ENCODE peak calls at places on chromosomes 5 and 9, in five cellular contexts. B is CD8-positive, alpha-beta memory T cell; T is MM.1S; S is tibial nerve; G is HCT116. D is an unnamed sample.

GRCh38 chr5:150179221-150179620 is 10.6 kb upstream of the SLC6A7 start:
- DNase-seq in B (no peak), T (no peak), S (no peak), G (no peak), D (no peak)

GRCh38 chr9:89996717-89997116 is 391.9 kb downstream of the GADD45G start:
- DNase-seq in B (no peak), T (no peak), S (no peak), G (no peak), D (no peak)

GRCh38 chr5:159913048-159913447 is 3.2 kb upstream of the ADRA1B start:
- DNase-seq in B (no peak), T (no peak), S (no peak), G (no peak), D (no peak)

GRCh38 chr5:77986261-77986660 is 210.1 kb upstream of the TBCA start:
- DNase-seq in B (no peak), T (no peak), S (no peak), G (no peak), D (no peak)

GRCh38 chr5:58818515-58818914 is 235.6 kb downstream of the RAB3C start:
- DNase-seq in B (no peak), T (no peak), S (no peak), G (no peak), D (no peak)

GRCh38 chr5:124889522-124889828 is 143.0 kb upstream of the ZNF608 start:
- DNase-seq in B (no peak), T (no peak), S (no peak), G (no peak), D (no peak)

GRCh38 chr9:26437056-26437711 is 455.4 kb downstream of the CAAP1 start:
- DNase-seq in B (no peak), T (no peak), S (no peak), G (no peak), D (no peak)

GRCh38 chr9:87610200-87611155 is 112.8 kb downstream of the DAPK1 start:
- DNase-seq in B (no peak), T (no peak), S (no peak), G (no peak), D (no peak)

GRCh38 chr9:4662989-4663792 is 1.1 kb downstream of the PLPP6 start:
- DNase-seq in B (no peak), T (no peak), S (no peak), G (no peak), D (no peak)

GRCh38 chr5:159002201-159002600 is 97.5 kb downstream of the EBF1 start:
- DNase-seq in B (no peak), T (no peak), S (no peak), G (no peak), D (no peak)

GRCh38 chr5:153659337-153659736 is 168.9 kb downstream of the GRIA1 start:
- DNase-seq in B (no peak), T (no peak), S (no peak), G (no peak), D (no peak)

GRCh38 chr5:135309391-135310327 is 89.4 kb downstream of the MACROH2A1 start:
- DNase-seq in B (no peak), T (no peak), S (no peak), G (no peak), D (no peak)

GRCh38 chr5:139108056-139108811 is 89.9 kb downstream of the SIL1 start:
- DNase-seq in B (no peak), T (no peak), S (no peak), G (no peak), D (no peak)

GRCh38 chr5:35229076-35230042 is 928 bp downstream of the PRLR start:
- DNase-seq in B (no peak), T (peak), S (no peak), G (no peak), D (no peak)

DNA sequence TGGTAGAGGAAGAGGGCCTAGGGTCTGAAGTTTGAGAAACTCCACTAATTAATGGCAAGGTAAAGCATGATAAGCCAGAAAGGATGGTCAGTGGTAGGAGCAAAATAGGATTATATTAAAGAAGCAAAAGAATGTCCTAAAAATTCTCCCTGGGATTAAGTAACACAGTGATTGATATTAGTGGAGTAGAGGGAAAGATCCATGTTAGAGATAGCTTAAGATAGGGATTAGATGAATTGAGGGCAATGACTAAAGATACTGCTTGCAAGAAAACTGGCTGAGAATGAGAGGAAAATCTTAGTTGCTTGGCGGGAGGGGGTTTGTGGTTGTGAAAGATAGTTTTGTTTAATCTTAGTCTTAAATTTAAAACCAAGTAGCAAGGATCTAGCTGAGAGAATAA is 255.6 kb downstream of the EPB41L4A start:
- DNase-seq in B (no peak), T (no peak), S (no peak), G (no peak), D (no peak)
- H3K4me3 ChIP-seq in B (no peak), T (no peak), S (no peak), G (no peak), D (no peak)

GRCh38 chr5:87746891-87747366 is 334.2 kb upstream of the CCNH start:
- DNase-seq in B (no peak), T (no peak), S (no peak), G (peak), D (no peak)

GRCh38 chr5:87746341-87746740 is 333.6 kb upstream of the CCNH start:
- DNase-seq in B (no peak), T (no peak), S (no peak), G (peak), D (no peak)

GRCh38 chr5:87735918-87736317 is 323.2 kb upstream of the CCNH start:
- DNase-seq in B (no peak), T (no peak), S (no peak), G (no peak), D (no peak)

DNA sequence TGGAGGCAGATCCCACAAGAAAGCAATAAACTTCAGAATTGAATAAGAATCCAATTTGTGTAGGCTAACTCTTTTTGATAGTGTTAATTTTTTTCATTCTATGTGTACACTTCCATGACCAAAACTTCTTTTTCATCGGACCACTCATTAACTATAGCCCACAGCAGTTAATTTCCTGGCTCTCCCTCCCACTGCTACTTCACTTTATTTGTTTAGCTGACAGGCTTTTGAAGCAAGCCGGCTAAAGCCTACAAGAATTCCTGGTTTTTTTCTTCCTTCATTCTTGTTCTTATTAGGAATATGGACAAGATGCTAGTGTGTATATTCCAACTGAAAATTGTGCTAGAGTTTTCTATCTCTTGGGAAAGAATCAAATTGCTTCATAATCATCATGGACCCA is 329.2 kb upstream of the CCNH start:
- DNase-seq in B (no peak), T (no peak), S (no peak), G (no peak), D (no peak)
- H3K4me3 ChIP-seq in B (no peak), T (no peak), S (no peak), G (no peak), D (no peak)

GRCh38 chr9:68973619-68974018 is 40.3 kb downstream of the PRKACG start:
- DNase-seq in B (no peak), T (no peak), S (no peak), G (no peak), D (peak)

GRCh38 chr9:68978054-68978453 is 35.9 kb downstream of the PRKACG start:
- DNase-seq in B (no peak), T (no peak), S (no peak), G (no peak), D (no peak)

GRCh38 chr9:68974431-68974830 is 39.5 kb downstream of the PRKACG start:
- DNase-seq in B (no peak), T (no peak), S (no peak), G (no peak), D (no peak)

GRCh38 chr9:68975644-68976043 is 38.3 kb downstream of the PRKACG start:
- DNase-seq in B (no peak), T (no peak), S (no peak), G (no peak), D (no peak)

GRCh38 chr9:68974901-68975300 is 39.0 kb downstream of the PRKACG start:
- DNase-seq in B (no peak), T (no peak), S (no peak), G (no peak), D (no peak)
- H3K4me3 ChIP-seq in B (no peak), T (no peak), S (no peak), G (no peak), D (peak)

DNA sequence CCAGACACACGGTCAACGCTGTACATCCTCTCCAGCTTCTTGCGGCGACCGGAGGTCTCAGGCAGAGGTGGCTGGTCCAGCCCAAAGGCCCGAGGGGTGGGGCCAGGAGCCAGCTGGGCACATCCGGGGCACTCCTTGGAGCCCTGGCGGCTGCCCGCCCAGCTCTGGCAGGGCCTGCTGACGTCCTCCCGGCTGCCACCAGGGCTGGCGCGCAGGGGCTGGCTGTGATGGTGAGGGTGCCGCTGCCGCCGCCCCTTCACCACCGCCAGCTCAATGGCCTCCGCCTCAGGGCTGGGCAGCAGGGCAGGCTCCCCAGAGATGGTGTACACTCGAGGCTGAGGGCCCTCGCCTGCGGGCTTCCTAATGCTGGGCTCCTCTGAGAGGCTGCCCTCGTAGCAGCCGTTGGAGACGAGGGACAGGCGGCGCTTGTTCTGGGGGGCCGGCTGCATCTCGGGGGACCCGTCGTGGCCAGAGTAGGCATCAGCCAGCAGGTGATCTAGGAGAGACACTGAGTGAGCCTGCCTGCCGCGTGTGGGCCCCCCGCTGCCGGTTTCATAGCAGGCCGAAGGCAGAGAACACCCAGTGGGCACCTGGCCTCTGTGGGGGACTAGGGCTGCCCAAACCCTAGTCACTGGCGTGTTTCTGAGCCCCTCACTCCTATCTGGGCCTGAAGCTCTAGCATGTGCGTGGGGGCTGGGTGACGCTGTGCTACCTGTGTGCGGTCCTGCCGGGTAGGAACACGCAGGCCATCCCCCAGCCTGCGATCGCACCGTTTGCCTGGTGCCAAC is 1.5 kb downstream of the NSMF start:
- DNase-seq in B (peak), T (no peak), S (no peak), G (no peak), D (no peak)
- H3K4me3 ChIP-seq in B (no peak), T (no peak), S (peak), G (peak), D (peak)

GRCh38 chr9:129640086-129640870 is 1.7 kb downstream of the ASB6 start:
- DNase-seq in B (no peak), T (no peak), S (no peak), G (no peak), D (no peak)
- H3K4me3 ChIP-seq in B (peak), T (peak), S (no peak), G (peak), D (peak)